ENCODE peak calls at places on chromosomes 2 and 18, in eight cellular contexts. Q is PC-3, W is HCT116, Y is GM23338, X is SK-N-SH, A is neural progenitor cell, G is MM.1S, H is hepatocyte. I is an unnamed sample.

GRCh38 chr2:64748147-64748546 is 94.4 kb upstream of the SERTAD2 start:
- DNase-seq in Q (no peak), W (no peak), Y (no peak), X (no peak), A (no peak), G (no peak), H (no peak), I (peak; percentile 28)

GRCh38 chr2:208549546-208550158 is 143.1 kb downstream of the PTH2R start:
- DNase-seq in Q (no peak), W (no peak), Y (no peak), X (no peak), A (no peak), G (no peak), H (no peak), I (no peak)

GRCh38 chr2:156458229-156458584 is 22.0 kb downstream of the GPD2 start:
- DNase-seq in Q (no peak), W (no peak), Y (no peak), X (no peak), A (no peak), G (no peak), H (no peak), I (no peak)

GRCh38 chr2:46034535-46034934 is 262.7 kb upstream of the EPAS1 start:
- DNase-seq in Q (no peak), W (no peak), Y (no peak), X (no peak), A (no peak), G (no peak), H (no peak), I (no peak)

GRCh38 chr2:218448934-218449333 is 30.0 kb downstream of the VIL1 start:
- DNase-seq in Q (peak; percentile 89), W (no peak), Y (no peak), X (no peak), A (no peak), G (no peak), H (peak; percentile 46), I (no peak)

GRCh38 chr2:16201876-16202642 is 261.7 kb downstream of the MYCN start:
- DNase-seq in Q (no peak), W (no peak), Y (no peak), X (no peak), A (no peak), G (no peak), H (no peak), I (no peak)

GRCh38 chr2:28654286-28654980 is 97.2 kb upstream of the PPP1CB start:
- DNase-seq in Q (no peak), W (no peak), Y (no peak), X (no peak), A (no peak), G (no peak), H (no peak), I (no peak)

GRCh38 chr2:207676827-207677354 is 34.5 kb upstream of the CCNYL1 start:
- DNase-seq in Q (peak; percentile 80), W (no peak), Y (no peak), X (no peak), A (no peak), G (no peak), H (peak; percentile 45), I (no peak)

GRCh38 chr18:68826111-68826510 is 28.2 kb downstream of the CCDC102B start:
- DNase-seq in Q (no peak), W (no peak), Y (no peak), X (no peak), A (no peak), G (no peak), H (no peak), I (no peak)

GRCh38 chr2:74373985-74374384 is 6.1 kb downstream of the DCTN1 start:
- DNase-seq in Q (no peak), W (no peak), Y (peak; percentile 19), X (peak; percentile 55), A (no peak), G (no peak), H (no peak), I (no peak)

GRCh38 chr2:11305958-11306357 is 38.5 kb downstream of the ROCK2 start:
- DNase-seq in Q (peak; percentile 56), W (no peak), Y (no peak), X (no peak), A (no peak), G (no peak), H (peak; percentile 17), I (no peak)

GRCh38 chr2:30688956-30689401 is 118.3 kb downstream of the CAPN13 start:
- DNase-seq in Q (no peak), W (no peak), Y (no peak), X (peak; percentile 64), A (no peak), G (no peak), H (no peak), I (no peak)

GRCh38 chr2:113977660-113978523 is 88.0 kb downstream of the ACTR3 start:
- DNase-seq in Q (peak; percentile 49), W (peak; percentile 76), Y (peak; percentile 14), X (no peak), A (peak; percentile 42), G (no peak), H (peak; percentile 68), I (no peak)

GRCh38 chr18:61216086-61216485 is 117.1 kb upstream of the CDH20 start:
- DNase-seq in Q (no peak), W (no peak), Y (no peak), X (no peak), A (no peak), G (no peak), H (no peak), I (no peak)

GRCh38 chr2:105256431-105257047 is 15.0 kb downstream of the GPR45 start:
- DNase-seq in Q (no peak), W (no peak), Y (no peak), X (no peak), A (no peak), G (no peak), H (peak; percentile 41), I (no peak)

GRCh38 chr2:149221898-149222297 is 108.5 kb upstream of the LYPD6 start:
- DNase-seq in Q (no peak), W (no peak), Y (peak; percentile 16), X (peak; percentile 34), A (peak; percentile 31), G (no peak), H (no peak), I (no peak)
- TF ChIP-seq EZH2phosphoT487 in Q (no peak), W (no peak), Y (no peak), X (no peak), A (no peak), G (no peak), H (no peak), I (no peak)

GRCh38 chr2:229641676-229642075 is 72.7 kb downstream of the DNER start:
- DNase-seq in Q (no peak), W (no peak), Y (peak; percentile 28), X (no peak), A (no peak), G (no peak), H (no peak), I (no peak)
- TF ChIP-seq CTCF in Q (peak; percentile 54), W (peak; percentile 21), Y (peak; percentile 39), X (peak; percentile 20), A (peak; percentile 23), G (no peak), H (no peak), I (peak; percentile 39)

GRCh38 chr2:99806758-99807157 is 316.9 kb upstream of the REV1 start:
- DNase-seq in Q (peak; percentile 94), W (no peak), Y (no peak), X (no peak), A (no peak), G (no peak), H (no peak), I (no peak)

GRCh38 chr2:99808801-99809200 is 319.0 kb upstream of the REV1 start:
- DNase-seq in Q (peak; percentile 92), W (no peak), Y (no peak), X (no peak), A (no peak), G (no peak), H (no peak), I (no peak)

GRCh38 chr2:99811544-99811943 is 321.7 kb upstream of the REV1 start:
- DNase-seq in Q (peak; percentile 92), W (no peak), Y (no peak), X (no peak), A (no peak), G (no peak), H (no peak), I (no peak)

GRCh38 chr2:99810241-99810640 is 320.4 kb upstream of the REV1 start:
- DNase-seq in Q (peak; percentile 71), W (no peak), Y (no peak), X (no peak), A (no peak), G (no peak), H (no peak), I (no peak)

DNA sequence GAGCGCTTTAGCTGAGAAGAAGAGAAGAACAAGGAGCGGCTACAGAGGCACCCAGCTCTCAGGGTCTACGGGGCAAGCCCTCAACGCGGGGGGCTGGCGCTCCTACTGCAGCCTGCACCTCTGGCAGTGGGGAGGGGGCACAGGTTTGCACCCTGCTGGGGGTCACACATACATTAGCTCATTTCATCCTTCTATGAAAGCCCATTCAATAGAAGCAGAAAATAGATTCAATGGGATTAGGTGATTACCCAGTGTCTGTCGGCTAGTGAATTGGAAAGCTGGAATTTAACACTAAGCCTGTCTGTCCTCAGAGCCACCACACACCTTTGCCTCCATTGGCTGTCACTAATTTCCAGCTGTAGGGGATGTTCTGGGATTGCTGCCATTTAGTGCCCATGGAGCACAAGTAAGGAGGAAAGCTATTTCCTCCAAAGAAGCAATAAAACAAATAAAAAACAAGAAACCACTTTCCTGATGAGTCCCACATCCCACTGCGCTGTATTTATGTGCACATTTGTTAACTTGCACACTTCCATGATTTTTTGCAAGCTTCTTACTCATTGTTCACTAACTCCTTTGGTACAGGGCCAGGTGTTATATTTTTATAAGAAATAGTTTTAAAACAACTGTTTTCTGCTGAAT is 319.6 kb upstream of the REV1 start:
- DNase-seq in Q (peak; percentile 58), W (no peak), Y (no peak), X (no peak), A (peak; percentile 69), G (no peak), H (no peak), I (no peak)
- H3K4me3 ChIP-seq in Q (peak overlapping the region; percentile 29), W (no peak overlapping the region), Y (no peak overlapping the region), X (no peak overlapping the region), A (no peak overlapping the region), G (no peak overlapping the region), H (no peak overlapping the region), I (no peak overlapping the region)

GRCh38 chr2:241061275-241061674 is 40.8 kb downstream of the MTERF4 start:
- DNase-seq in Q (peak; percentile 15), W (no peak), Y (no peak), X (no peak), A (no peak), G (no peak), H (no peak), I (no peak)
- TF ChIP-seq EZH2phosphoT487 in Q (no peak), W (no peak), Y (no peak), X (no peak), A (no peak), G (no peak), H (no peak), I (no peak)

DNA sequence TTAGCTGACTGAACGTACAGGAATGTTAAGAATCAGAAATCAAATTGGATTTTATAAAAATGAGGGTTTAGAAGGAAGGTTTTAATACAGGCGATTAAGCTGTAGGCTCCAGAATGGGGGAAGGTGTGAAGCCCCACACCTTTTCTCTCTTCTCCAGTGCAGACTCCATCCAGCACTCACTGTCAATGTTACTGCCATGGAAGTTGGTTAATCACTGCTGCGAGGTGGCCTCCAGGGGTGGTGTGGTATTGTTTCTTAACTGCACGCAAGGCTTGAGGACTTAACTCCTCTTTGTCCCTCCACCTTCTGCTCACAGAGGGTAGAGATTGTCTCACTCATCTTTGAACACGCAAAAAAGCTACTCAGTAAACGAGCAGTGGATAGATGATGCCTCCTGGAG is 26.9 kb upstream of the YWHAQ start:
- DNase-seq in Q (no peak), W (no peak), Y (no peak), X (no peak), A (no peak), G (no peak), H (no peak), I (no peak)
- TF ChIP-seq CTCF in Q (no peak), W (peak; percentile 11), Y (no peak), X (peak; percentile 30), A (no peak), G (no peak), H (peak; percentile 4), I (peak; percentile 11)

I was measured in OCI-LY7.